ENCODE peak calls at places on chromosome 1, in five cellular contexts. One of them, this sample, is unnamed.

GRCh38 chr1:204564835-204565234 is 48.6 kb downstream of the MDM4 start:
- DNase-seq in HepG2: no peak
- DNase-seq in nephron progenitor cell: no peak
- DNase-seq in CD4-positive, alpha-beta T cell: no peak
- DNase-seq in foreskin fibroblast: no peak
- DNase-seq in this sample: no peak

GRCh38 chr1:60571811-60572210 is 498.2 kb upstream of the C1orf87 start:
- DNase-seq in HepG2: no peak
- DNase-seq in nephron progenitor cell: no peak
- DNase-seq in CD4-positive, alpha-beta T cell: no peak
- DNase-seq in foreskin fibroblast: peak
- DNase-seq in this sample: no peak

GRCh38 chr1:239308701-239309333 is 77.6 kb upstream of the CHRM3 start:
- DNase-seq in HepG2: no peak
- DNase-seq in nephron progenitor cell: peak
- DNase-seq in CD4-positive, alpha-beta T cell: no peak
- DNase-seq in foreskin fibroblast: no peak
- DNase-seq in this sample: no peak

GRCh38 chr1:226351709-226352108 is 42.7 kb upstream of the LIN9 start:
- DNase-seq in HepG2: no peak
- DNase-seq in nephron progenitor cell: no peak
- DNase-seq in CD4-positive, alpha-beta T cell: no peak
- DNase-seq in foreskin fibroblast: no peak
- DNase-seq in this sample: no peak

GRCh38 chr1:53299233-53299632 is 28.6 kb downstream of the LRP8 start:
- DNase-seq in HepG2: no peak
- DNase-seq in nephron progenitor cell: no peak
- DNase-seq in CD4-positive, alpha-beta T cell: no peak
- DNase-seq in foreskin fibroblast: no peak
- DNase-seq in this sample: no peak

GRCh38 chr1:37807220-37807554 is 403 bp upstream of the C1orf122 start:
- DNase-seq in HepG2: no peak
- DNase-seq in nephron progenitor cell: no peak
- DNase-seq in CD4-positive, alpha-beta T cell: no peak
- DNase-seq in foreskin fibroblast: no peak
- DNase-seq in this sample: no peak

GRCh38 chr1:220321758-220322157 is 49.5 kb upstream of the RAB3GAP2 start:
- DNase-seq in HepG2: no peak
- DNase-seq in nephron progenitor cell: no peak
- DNase-seq in CD4-positive, alpha-beta T cell: no peak
- DNase-seq in foreskin fibroblast: no peak
- DNase-seq in this sample: no peak

GRCh38 chr1:78168306-78168705 is 122.5 kb downstream of the GIPC2 start:
- DNase-seq in HepG2: no peak
- DNase-seq in nephron progenitor cell: no peak
- DNase-seq in CD4-positive, alpha-beta T cell: no peak
- DNase-seq in foreskin fibroblast: peak
- DNase-seq in this sample: no peak

GRCh38 chr1:182175340-182176068 is 114.0 kb upstream of the ZNF648 start:
- DNase-seq in HepG2: peak
- DNase-seq in nephron progenitor cell: no peak
- DNase-seq in CD4-positive, alpha-beta T cell: no peak
- DNase-seq in foreskin fibroblast: peak
- DNase-seq in this sample: no peak

GRCh38 chr1:190436615-190437014 is 41.0 kb downstream of the BRINP3 start:
- DNase-seq in HepG2: peak
- DNase-seq in nephron progenitor cell: no peak
- DNase-seq in CD4-positive, alpha-beta T cell: no peak
- DNase-seq in foreskin fibroblast: peak
- DNase-seq in this sample: no peak

GRCh38 chr1:39981957-39982356 is 27.0 kb downstream of the MFSD2A start:
- DNase-seq in HepG2: no peak
- DNase-seq in nephron progenitor cell: no peak
- DNase-seq in CD4-positive, alpha-beta T cell: no peak
- DNase-seq in foreskin fibroblast: peak
- DNase-seq in this sample: no peak

GRCh38 chr1:230210979-230211336 is 143.9 kb downstream of the GALNT2 start:
- DNase-seq in HepG2: no peak
- DNase-seq in nephron progenitor cell: no peak
- DNase-seq in CD4-positive, alpha-beta T cell: no peak
- DNase-seq in foreskin fibroblast: no peak
- DNase-seq in this sample: no peak

GRCh38 chr1:219427989-219428388 is 184.9 kb downstream of the ZC3H11B start:
- DNase-seq in HepG2: no peak
- DNase-seq in nephron progenitor cell: no peak
- DNase-seq in CD4-positive, alpha-beta T cell: no peak
- DNase-seq in foreskin fibroblast: no peak
- DNase-seq in this sample: no peak

GRCh38 chr1:201309420-201309819 is 26.1 kb downstream of the PKP1 start:
- DNase-seq in HepG2: peak
- DNase-seq in nephron progenitor cell: peak
- DNase-seq in CD4-positive, alpha-beta T cell: no peak
- DNase-seq in foreskin fibroblast: no peak
- DNase-seq in this sample: no peak

GRCh38 chr1:83512371-83513004 is 486.4 kb downstream of the TTLL7 start:
- DNase-seq in HepG2: no peak
- DNase-seq in nephron progenitor cell: no peak
- DNase-seq in CD4-positive, alpha-beta T cell: no peak
- DNase-seq in foreskin fibroblast: no peak
- DNase-seq in this sample: no peak

GRCh38 chr1:23664837-23665795 is 26.5 kb upstream of the RPL11 start:
- DNase-seq in HepG2: peak
- DNase-seq in nephron progenitor cell: peak
- DNase-seq in CD4-positive, alpha-beta T cell: no peak
- DNase-seq in foreskin fibroblast: no peak
- DNase-seq in this sample: no peak

GRCh38 chr1:101314244-101314643 is 77.4 kb downstream of the S1PR1 start:
- DNase-seq in HepG2: no peak
- DNase-seq in nephron progenitor cell: no peak
- DNase-seq in CD4-positive, alpha-beta T cell: no peak
- DNase-seq in foreskin fibroblast: peak
- DNase-seq in this sample: no peak

GRCh38 chr1:235720544-235720943 is 71.0 kb upstream of the GNG4 start:
- DNase-seq in HepG2: no peak
- DNase-seq in nephron progenitor cell: no peak
- DNase-seq in CD4-positive, alpha-beta T cell: no peak
- DNase-seq in foreskin fibroblast: peak
- DNase-seq in this sample: no peak

GRCh38 chr1:48250572-48250971 is 28.1 kb downstream of the SLC5A9 start:
- DNase-seq in HepG2: no peak
- DNase-seq in nephron progenitor cell: no peak
- DNase-seq in CD4-positive, alpha-beta T cell: no peak
- DNase-seq in foreskin fibroblast: no peak
- DNase-seq in this sample: no peak

GRCh38 chr1:195768936-195769335 is 839.3 kb downstream of the KCNT2 start:
- DNase-seq in HepG2: no peak
- DNase-seq in nephron progenitor cell: no peak
- DNase-seq in CD4-positive, alpha-beta T cell: no peak
- DNase-seq in foreskin fibroblast: no peak
- DNase-seq in this sample: no peak

GRCh38 chr1:99465176-99465900 is 180.6 kb upstream of the PALMD start:
- DNase-seq in HepG2: no peak
- DNase-seq in nephron progenitor cell: no peak
- DNase-seq in CD4-positive, alpha-beta T cell: no peak
- DNase-seq in foreskin fibroblast: peak
- DNase-seq in this sample: no peak

GRCh38 chr1:69320679-69321310 is 246.9 kb upstream of the LRRC7 start:
- DNase-seq in HepG2: no peak
- DNase-seq in nephron progenitor cell: no peak
- DNase-seq in CD4-positive, alpha-beta T cell: no peak
- DNase-seq in foreskin fibroblast: no peak
- DNase-seq in this sample: no peak

DNA sequence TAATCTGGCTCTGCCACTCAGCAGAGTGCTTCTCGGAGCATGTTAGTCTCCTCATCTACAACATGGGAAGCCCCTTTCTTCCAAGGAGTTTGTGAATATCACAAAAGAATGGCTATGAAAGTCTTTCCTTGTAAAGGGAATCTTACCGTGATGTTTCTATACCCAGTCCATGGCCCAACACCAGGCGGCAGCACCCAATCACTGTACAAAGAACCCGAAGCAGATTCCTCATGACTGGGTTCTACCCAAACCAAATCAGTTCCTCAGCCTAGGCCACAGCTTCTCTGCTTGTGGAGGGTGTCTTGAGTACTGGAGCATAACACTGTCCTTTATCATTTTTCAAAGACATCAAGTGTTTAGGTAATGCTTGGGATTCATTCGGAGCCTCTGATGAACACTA is 16.6 kb upstream of the SLFNL1 start:
- DNase-seq in HepG2: no peak
- DNase-seq in nephron progenitor cell: no peak
- DNase-seq in CD4-positive, alpha-beta T cell: no peak
- DNase-seq in foreskin fibroblast: no peak
- DNase-seq in this sample: no peak
- TF ChIP-seq CTCF in HepG2: peak
- TF ChIP-seq CTCF in nephron progenitor cell: no peak
- TF ChIP-seq CTCF in CD4-positive, alpha-beta T cell: no peak
- TF ChIP-seq CTCF in foreskin fibroblast: peak
- TF ChIP-seq CTCF in this sample: no peak

GRCh38 chr1:1034438-1034759 is 14.5 kb downstream of the AGRN start:
- DNase-seq in HepG2: no peak
- DNase-seq in nephron progenitor cell: no peak
- DNase-seq in CD4-positive, alpha-beta T cell: no peak
- DNase-seq in foreskin fibroblast: no peak
- DNase-seq in this sample: no peak

GRCh38 chr1:1033731-1034437 is 14.0 kb downstream of the AGRN start:
- DNase-seq in HepG2: no peak
- DNase-seq in nephron progenitor cell: peak
- DNase-seq in CD4-positive, alpha-beta T cell: no peak
- DNase-seq in foreskin fibroblast: no peak
- DNase-seq in this sample: no peak

GRCh38 chr1:1037366-1038327 is 17.7 kb downstream of the AGRN start:
- DNase-seq in HepG2: peak
- DNase-seq in nephron progenitor cell: no peak
- DNase-seq in CD4-positive, alpha-beta T cell: no peak
- DNase-seq in foreskin fibroblast: no peak
- DNase-seq in this sample: no peak

GRCh38 chr1:1033009-1033587 is 13.2 kb downstream of the AGRN start:
- DNase-seq in HepG2: no peak
- DNase-seq in nephron progenitor cell: peak
- DNase-seq in CD4-positive, alpha-beta T cell: peak
- DNase-seq in foreskin fibroblast: peak
- DNase-seq in this sample: peak

DNA sequence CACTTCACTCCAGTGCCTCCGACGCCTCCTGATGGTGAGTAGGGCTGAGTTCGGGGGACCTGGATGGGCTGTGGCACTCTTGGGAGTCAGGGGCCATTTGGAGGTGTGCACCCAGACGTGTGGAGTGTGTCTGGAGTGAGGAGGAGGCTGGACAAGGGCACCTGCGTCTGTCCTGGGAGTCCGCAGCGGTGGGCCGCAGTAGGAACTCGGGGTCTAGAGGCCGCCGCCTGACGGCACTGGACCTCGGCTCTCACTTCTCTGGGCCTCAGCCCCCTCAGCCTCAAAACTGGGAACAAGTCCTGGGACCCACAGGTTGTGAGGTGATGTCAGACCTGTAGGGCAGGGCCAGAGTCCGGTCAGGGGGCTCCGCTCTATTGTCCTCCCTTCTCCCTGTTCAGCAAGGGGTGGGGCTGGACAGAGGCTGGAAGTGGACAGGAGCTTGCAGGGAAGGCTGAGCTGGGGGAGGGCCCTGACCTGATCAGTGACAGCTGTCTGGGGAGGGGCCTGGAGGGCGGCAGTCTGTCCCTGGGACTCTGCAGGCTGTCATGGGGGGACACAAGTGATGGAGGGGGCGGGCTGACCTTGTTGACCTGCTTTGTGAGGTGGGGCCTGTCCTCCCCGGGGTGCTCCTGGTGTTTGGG is 15.5 kb downstream of the AGRN start:
- DNase-seq in HepG2: no peak
- DNase-seq in nephron progenitor cell: no peak
- DNase-seq in CD4-positive, alpha-beta T cell: no peak
- DNase-seq in foreskin fibroblast: no peak
- DNase-seq in this sample: no peak
- TF ChIP-seq CTCF in HepG2: no peak
- TF ChIP-seq CTCF in nephron progenitor cell: no peak
- TF ChIP-seq CTCF in CD4-positive, alpha-beta T cell: no peak
- TF ChIP-seq CTCF in foreskin fibroblast: no peak
- TF ChIP-seq CTCF in this sample: no peak

GRCh38 chr1:11596295-11596694 is 57.9 kb downstream of the FBXO2 start:
- DNase-seq in HepG2: no peak
- DNase-seq in nephron progenitor cell: no peak
- DNase-seq in CD4-positive, alpha-beta T cell: no peak
- DNase-seq in foreskin fibroblast: no peak
- DNase-seq in this sample: no peak

GRCh38 chr1:11595287-11595686 is 58.9 kb downstream of the FBXO2 start:
- DNase-seq in HepG2: no peak
- DNase-seq in nephron progenitor cell: no peak
- DNase-seq in CD4-positive, alpha-beta T cell: no peak
- DNase-seq in foreskin fibroblast: no peak
- DNase-seq in this sample: no peak

GRCh38 chr1:11594625-11595024 is 59.6 kb downstream of the FBXO2 start:
- DNase-seq in HepG2: no peak
- DNase-seq in nephron progenitor cell: no peak
- DNase-seq in CD4-positive, alpha-beta T cell: no peak
- DNase-seq in foreskin fibroblast: no peak
- DNase-seq in this sample: no peak

GRCh38 chr1:11592752-11593151 is 61.5 kb downstream of the FBXO2 start:
- DNase-seq in HepG2: no peak
- DNase-seq in nephron progenitor cell: no peak
- DNase-seq in CD4-positive, alpha-beta T cell: no peak
- DNase-seq in foreskin fibroblast: no peak
- DNase-seq in this sample: no peak

DNA sequence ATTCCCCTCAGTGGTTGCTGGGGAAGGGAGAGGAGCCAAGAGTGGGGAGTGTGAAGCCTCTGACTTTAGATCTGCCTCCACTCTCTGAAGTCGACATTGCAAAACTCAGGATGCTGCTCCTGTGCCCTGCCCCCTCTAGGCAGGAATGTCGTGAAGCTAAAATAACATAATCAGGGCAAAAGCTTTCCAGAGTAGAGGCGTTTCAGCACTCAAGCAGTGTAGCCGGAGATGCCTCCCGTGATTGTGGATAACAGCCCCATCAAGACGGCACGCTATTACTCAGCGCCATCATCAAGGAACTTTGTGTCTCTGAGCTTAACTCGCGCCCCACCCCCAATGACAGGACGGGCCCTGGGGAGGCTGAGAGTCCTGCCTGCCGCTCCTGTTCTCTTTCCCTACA is 60.0 kb downstream of the FBXO2 start:
- DNase-seq in HepG2: peak
- DNase-seq in nephron progenitor cell: peak
- DNase-seq in CD4-positive, alpha-beta T cell: no peak
- DNase-seq in foreskin fibroblast: peak
- DNase-seq in this sample: no peak
- TF ChIP-seq CTCF in HepG2: peak
- TF ChIP-seq CTCF in nephron progenitor cell: peak
- TF ChIP-seq CTCF in CD4-positive, alpha-beta T cell: no peak
- TF ChIP-seq CTCF in foreskin fibroblast: no peak
- TF ChIP-seq CTCF in this sample: no peak

DNA sequence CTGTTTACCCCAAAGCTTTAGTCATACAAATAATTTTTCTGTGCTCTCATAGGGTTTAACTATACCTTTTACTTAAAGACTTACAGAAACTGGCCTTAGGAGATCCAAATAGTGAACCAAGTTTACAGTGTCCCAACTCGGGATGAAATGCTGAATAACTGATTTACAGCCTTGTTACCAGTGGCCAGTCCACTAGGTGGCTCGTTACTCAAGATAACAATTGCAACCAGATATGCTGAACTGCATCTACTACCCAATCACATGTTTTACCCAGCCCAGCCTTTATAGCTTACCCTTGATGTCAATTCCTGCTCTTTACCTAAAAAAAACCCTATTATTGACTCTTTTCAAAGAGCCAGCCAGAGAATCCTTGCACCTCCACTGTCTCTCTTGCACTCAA is 1148.8 kb upstream of the ADGRL4 start:
- DNase-seq in HepG2: no peak
- DNase-seq in nephron progenitor cell: no peak
- DNase-seq in CD4-positive, alpha-beta T cell: no peak
- DNase-seq in foreskin fibroblast: no peak
- DNase-seq in this sample: no peak
- TF ChIP-seq CTCF in HepG2: no peak
- TF ChIP-seq CTCF in nephron progenitor cell: no peak
- TF ChIP-seq CTCF in CD4-positive, alpha-beta T cell: no peak
- TF ChIP-seq CTCF in foreskin fibroblast: no peak
- TF ChIP-seq CTCF in this sample: no peak

This sample was measured in natural killer cell.